ENCODE peak calls at places on chromosome 14, in six cellular contexts. F, W, C, Q, H and X are unnamed samples.

GRCh38 chr14:89617471-89618291 is 200.6 kb upstream of the FOXN3 start:
- DNase-seq in Q (no peak), W (no peak), H (peak; percentile 71), F (peak; percentile 60), C (peak; percentile 63), X (peak; percentile 14)

GRCh38 chr14:72663956-72664650 is 229.8 kb downstream of the DPF3 start:
- DNase-seq in Q (no peak), W (no peak), F (no peak), C (no peak), H (no peak), X (no peak)

GRCh38 chr14:35643513-35643912 is 109.5 kb downstream of the INSM2 start:
- DNase-seq in C (no peak), Q (no peak), H (no peak), W (no peak), F (no peak), X (no peak)

GRCh38 chr14:87148655-87149054 is 844.3 kb downstream of the GALC start:
- DNase-seq in H (peak; percentile 34), C (no peak), W (no peak), Q (no peak), F (no peak), X (no peak)

GRCh38 chr14:90704362-90705051 is 111.7 kb downstream of the TTC7B start:
- DNase-seq in H (no peak), Q (no peak), W (no peak), F (no peak), C (no peak), X (no peak)

GRCh38 chr14:64920465-64920864 is 6.2 kb downstream of the CHURC1 start:
- DNase-seq in H (no peak), W (no peak), Q (no peak), C (no peak), F (no peak), X (no peak)

GRCh38 chr14:67359319-67359774 is 257 bp downstream of the ATP6V1D start:
- DNase-seq in C (no peak), W (peak; percentile 33), Q (no peak), H (peak; percentile 50), F (peak; percentile 62), X (peak; percentile 44)

GRCh38 chr14:45868377-45868776 is 615.4 kb upstream of the MIS18BP1 start:
- DNase-seq in H (no peak), W (no peak), Q (no peak), C (no peak), F (no peak), X (no peak)

GRCh38 chr14:65281991-65282908 is 130.3 kb upstream of the FUT8 start:
- DNase-seq in C (peak; percentile 58), F (peak; percentile 92), W (no peak), H (peak; percentile 80), Q (no peak), X (no peak)

GRCh38 chr14:68503186-68503825 is 289.6 kb downstream of the ZFP36L1 start:
- DNase-seq in H (no peak), C (no peak), W (no peak), Q (no peak), F (no peak), X (no peak)

GRCh38 chr14:69637503-69638030 is 26.2 kb downstream of the SUSD6 start:
- DNase-seq in C (no peak), H (no peak), W (no peak), F (peak; percentile 56), Q (no peak), X (peak; percentile 23)

GRCh38 chr14:57091030-57091608 is 177.6 kb downstream of the EXOC5 start:
- DNase-seq in F (no peak), C (no peak), H (no peak), W (no peak), Q (no peak), X (no peak)

GRCh38 chr14:57086271-57087162 is 182.2 kb downstream of the EXOC5 start:
- DNase-seq in C (no peak), Q (no peak), H (no peak), F (no peak), W (no peak), X (no peak)

GRCh38 chr14:57087841-57088240 is 180.9 kb downstream of the EXOC5 start:
- DNase-seq in H (no peak), C (no peak), Q (no peak), F (no peak), W (no peak), X (no peak)

GRCh38 chr14:57085801-57086200 is 182.9 kb downstream of the EXOC5 start:
- DNase-seq in H (no peak), C (no peak), F (no peak), W (no peak), Q (no peak), X (no peak)

GRCh38 chr14:57089901-57090300 is 178.8 kb downstream of the EXOC5 start:
- DNase-seq in Q (no peak), F (no peak), C (no peak), H (no peak), W (no peak), X (no peak)
- TF ChIP-seq CTCF in Q (no peak), F (no peak), C (no peak), H (no peak), W (no peak), X (no peak)

GRCh38 chr14:37172024-37172869 is at the start of gene SLC25A21:
- DNase-seq in Q (peak; percentile 91), C (no peak), H (peak; percentile 80), F (peak; percentile 85), W (peak; percentile 76), X (peak; percentile 74)
- TF ChIP-seq CTCF in Q (no peak), C (no peak), H (no peak), F (no peak), W (no peak), X (no peak)

GRCh38 chr14:23186913-23187654 is 3.6 kb upstream of the SLC7A8 start:
- DNase-seq in W (no peak), C (peak; percentile 65), F (peak; percentile 63), H (peak; percentile 83), Q (peak; percentile 74), X (peak; percentile 23)
- TF ChIP-seq CTCF in W (peak; percentile 50), C (peak; percentile 92), F (peak; percentile 79), H (peak; percentile 93), Q (peak; percentile 93), X (peak; percentile 70)

DNA sequence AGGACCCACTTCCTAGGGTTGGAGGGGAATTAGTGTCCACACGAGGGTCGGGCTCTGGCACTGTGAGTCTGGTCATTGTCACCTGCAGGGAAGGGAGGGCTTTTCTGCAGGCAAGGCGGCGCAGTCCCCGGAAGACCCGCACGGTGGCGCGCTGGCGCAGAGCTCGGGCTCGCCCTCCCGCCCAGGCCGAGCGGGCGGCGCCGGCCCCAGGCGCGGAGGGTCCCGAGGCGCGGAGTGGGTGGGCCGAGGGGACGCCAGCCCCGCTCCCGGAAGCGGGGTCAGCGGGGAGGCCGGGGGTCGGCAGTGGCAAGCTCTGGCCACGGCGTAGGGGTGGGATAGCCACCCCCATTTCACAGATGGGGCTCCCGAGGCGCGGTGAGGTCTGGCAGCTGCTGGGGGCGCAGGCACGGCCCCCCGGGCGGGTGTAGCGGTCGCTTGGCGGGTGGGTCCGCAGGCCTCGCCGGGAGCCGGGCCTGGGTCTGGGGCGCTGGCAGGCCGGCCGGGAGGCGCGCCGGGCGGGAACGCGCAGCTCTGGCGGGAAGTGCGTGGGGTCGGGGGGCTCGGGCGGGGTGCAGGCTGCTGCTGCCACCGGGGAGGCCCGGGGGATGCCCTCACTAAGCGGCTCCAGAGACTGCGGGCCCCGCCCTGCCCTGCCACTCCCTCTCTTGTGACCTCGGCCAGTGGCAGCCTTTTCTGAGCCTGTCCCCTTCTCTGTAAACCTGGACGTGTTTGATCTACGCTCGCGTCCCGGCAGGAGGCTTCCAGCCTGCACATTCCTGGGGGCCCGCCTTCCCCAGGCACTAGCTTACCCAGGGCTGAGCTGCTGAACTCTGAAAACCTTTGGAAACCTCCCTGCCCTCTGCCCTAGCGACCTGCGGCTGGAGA is 46.1 kb downstream of the CYP46A1 start:
- DNase-seq in Q (peak; percentile 65), H (peak; percentile 22), F (peak; percentile 92), C (peak; percentile 54), W (peak; percentile 65), X (peak; percentile 98)
- TF ChIP-seq CTCF in Q (peak; percentile 91), H (peak; percentile 60), F (peak; percentile 86), C (peak; percentile 84), W (peak; percentile 61), X (peak; percentile 74)

GRCh38 chr14:39107624-39108023 is 4.6 kb upstream of the SEC23A start:
- DNase-seq in H (peak; percentile 63), C (peak; percentile 64), F (peak; percentile 20), Q (peak; percentile 44), W (no peak), X (no peak)
- TF ChIP-seq CTCF in H (peak; percentile 68), C (peak; percentile 84), F (peak; percentile 59), Q (peak; percentile 70), W (no peak), X (peak; percentile 33)

DNA sequence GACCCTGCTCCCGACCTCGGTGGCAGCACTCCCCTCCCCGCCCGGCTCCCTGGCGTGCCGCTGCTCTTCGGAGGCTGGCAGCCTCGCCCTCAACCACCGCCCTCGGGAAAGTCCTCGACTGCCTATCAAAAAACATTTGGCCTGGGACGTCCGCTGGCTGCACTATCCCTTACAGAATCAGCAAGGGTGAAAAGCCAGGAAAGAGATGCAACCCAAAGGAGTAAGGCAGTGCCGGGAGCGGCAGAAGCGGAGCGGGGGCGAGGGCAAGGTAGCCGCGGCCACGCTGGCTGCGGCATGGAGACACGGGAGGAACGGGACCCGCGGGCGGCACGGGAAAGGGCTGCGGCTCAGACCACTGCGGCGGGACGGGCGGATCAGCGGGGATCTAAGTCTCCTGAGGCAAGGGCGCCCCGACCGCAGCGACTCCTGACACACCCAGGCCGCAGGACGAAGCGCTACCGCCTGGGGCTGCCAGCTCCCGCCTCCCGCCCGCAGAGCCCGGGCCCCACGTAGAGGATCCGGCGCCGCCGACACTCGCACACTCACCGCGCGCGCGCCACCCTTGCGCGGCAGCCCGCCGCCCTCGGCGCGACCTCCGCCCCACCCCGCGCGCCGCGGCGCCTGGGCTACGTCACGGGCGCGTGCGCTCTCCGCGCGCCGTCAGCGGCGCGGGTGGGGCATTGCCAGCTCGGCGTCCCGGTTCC is at the start of the genes BBOF1 and ENTPD5:
- DNase-seq in H (peak; percentile 80), F (peak; percentile 93), C (peak; percentile 84), W (peak; percentile 78), Q (peak; percentile 83), X (peak; percentile 86)
- TF ChIP-seq CTCF in H (no peak), F (peak; percentile 8), C (no peak), W (no peak), Q (no peak), X (no peak)

GRCh38 chr14:85399196-85399595 is 130.7 kb upstream of the FLRT2 start:
- DNase-seq in H (no peak), Q (no peak), C (no peak), F (no peak), W (no peak), X (no peak)
- TF ChIP-seq CTCF in H (no peak), Q (no peak), C (no peak), F (no peak), W (no peak), X (no peak)

GRCh38 chr14:103136388-103137271 is 13.4 kb downstream of the TNFAIP2 start:
- DNase-seq in H (peak; percentile 66), W (no peak), C (no peak), Q (peak; percentile 69), F (peak; percentile 64), X (no peak)
- TF ChIP-seq CTCF in H (no peak), W (no peak), C (no peak), Q (no peak), F (no peak), X (no peak)